ENCODE peak calls at places on chromosomes 6 and 20, in nine cellular contexts. M is PC-3, X is suprapubic skin, F is OCI-LY7, D is neural progenitor cell, P is heart left ventricle, B is brain microvascular endothelial cell, G is kidney epithelial cell, T is fibroblast of lung. Z is an unnamed sample. For H3K36me3, the result is how much of the 10 kb centered on the place peaks cover.

GRCh38 chr6:43763133-43763797 is 6.7 kb upstream of the VEGFA start:
- DNase-seq in M (no peak), X (no peak), F (no peak), D (no peak), P (no peak), B (no peak), G (no peak), T (no peak), Z (no peak)

GRCh38 chr20:23358923-23359572 is 2.9 kb upstream of the GZF1 start:
- DNase-seq in M (no peak), X (no peak), F (no peak), D (no peak), P (no peak), B (no peak), G (no peak), T (no peak), Z (no peak)

GRCh38 chr20:38628580-38629470 is 27.2 kb downstream of the ARHGAP40 start:
- DNase-seq in M (peak), X (no peak), F (no peak), D (no peak), P (no peak), B (no peak), G (no peak), T (no peak), Z (no peak)

GRCh38 chr20:48919882-48920526 is 1.5 kb upstream of the ARFGEF2 start:
- DNase-seq in M (no peak), X (no peak), F (peak), D (no peak), P (no peak), B (no peak), G (no peak), T (no peak), Z (no peak)

GRCh38 chr20:1277529-1278322 is 11.6 kb downstream of the SNPH start:
- DNase-seq in M (no peak), X (no peak), F (no peak), D (no peak), P (no peak), B (no peak), G (no peak), T (no peak), Z (no peak)

GRCh38 chr20:52242237-52243230 is 51.0 kb upstream of the ZFP64 start:
- DNase-seq in M (peak), X (no peak), F (peak), D (peak), P (no peak), B (no peak), G (no peak), T (peak), Z (no peak)

GRCh38 chr6:157682856-157683481 is 140.1 kb upstream of the SNX9 start:
- DNase-seq in M (peak), X (no peak), F (no peak), D (no peak), P (no peak), B (peak), G (no peak), T (peak), Z (no peak)

GRCh38 chr20:50921055-50921454 is 10.2 kb downstream of the ADNP start:
- DNase-seq in M (no peak), X (no peak), F (no peak), D (no peak), P (no peak), B (peak), G (no peak), T (peak), Z (no peak)

GRCh38 chr6:38184780-38185080 is 365.2 kb downstream of the ZFAND3 start:
- DNase-seq in M (no peak), X (peak), F (no peak), D (no peak), P (peak), B (no peak), G (no peak), T (no peak), Z (no peak)

GRCh38 chr20:49259799-49260198 is 18.1 kb downstream of the ZNFX1 start:
- DNase-seq in M (no peak), X (no peak), F (no peak), D (no peak), P (no peak), B (no peak), G (no peak), T (no peak), Z (peak)

GRCh38 chr6:116680880-116681672 is at the start of gene KPNA5:
- DNase-seq in M (peak), X (peak), F (peak), D (peak), P (peak), B (peak), G (peak), T (peak), Z (peak)

GRCh38 chr6:108798672-108799355 is 49.4 kb upstream of the ARMC2 start:
- DNase-seq in M (no peak), X (no peak), F (no peak), D (peak), P (peak), B (no peak), G (no peak), T (no peak), Z (no peak)

GRCh38 chr6:163404825-163405265 is 9.7 kb upstream of the QKI start:
- DNase-seq in M (no peak), X (no peak), F (no peak), D (peak), P (no peak), B (no peak), G (no peak), T (peak), Z (no peak)

GRCh38 chr6:34273242-34273805 is 24.5 kb upstream of the SMIM29 start:
- DNase-seq in M (no peak), X (no peak), F (peak), D (no peak), P (peak), B (peak), G (no peak), T (peak), Z (no peak)

GRCh38 chr20:8155848-8156602 is 24.0 kb downstream of the PLCB1 start:
- DNase-seq in M (peak), X (no peak), F (no peak), D (no peak), P (no peak), B (peak), G (no peak), T (no peak), Z (no peak)

GRCh38 chr20:35820715-35821114 is 48.9 kb downstream of the PHF20 start:
- DNase-seq in M (peak), X (no peak), F (no peak), D (no peak), P (no peak), B (peak), G (no peak), T (peak), Z (no peak)

GRCh38 chr20:54350415-54350814 is 125.0 kb upstream of the DOK5 start:
- DNase-seq in M (no peak), X (no peak), F (no peak), D (no peak), P (no peak), B (peak), G (no peak), T (peak), Z (no peak)

GRCh38 chr6:24667378-24667803 is 514 bp downstream of the ACOT13 start:
- DNase-seq in M (no peak), X (no peak), F (peak), D (no peak), P (no peak), B (peak), G (no peak), T (no peak), Z (no peak)

GRCh38 chr6:130945401-130945919 is 117.6 kb downstream of the EPB41L2 start:
- DNase-seq in M (peak), X (no peak), F (no peak), D (no peak), P (no peak), B (no peak), G (no peak), T (no peak), Z (no peak)

GRCh38 chr20:13996265-13996664 is 949 bp downstream of the MACROD2 start:
- DNase-seq in M (peak), X (no peak), F (no peak), D (no peak), P (no peak), B (no peak), G (no peak), T (no peak), Z (no peak)

GRCh38 chr6:112372213-112372806 is 25.2 kb downstream of the RFPL4B start:
- DNase-seq in M (peak), X (no peak), F (peak), D (no peak), P (no peak), B (no peak), G (no peak), T (peak), Z (no peak)

GRCh38 chr6:130752292-130752691 is 74.9 kb upstream of the SMLR1 start:
- DNase-seq in M (no peak), X (no peak), F (no peak), D (no peak), P (no peak), B (no peak), G (no peak), T (peak), Z (no peak)

GRCh38 chr20:37846573-37846972 is 56.4 kb upstream of the VSTM2L start:
- DNase-seq in M (no peak), X (no peak), F (no peak), D (peak), P (no peak), B (no peak), G (no peak), T (no peak), Z (peak)

GRCh38 chr6:170082531-170083187 is 208.2 kb downstream of the DLL1 start:
- DNase-seq in M (peak), X (peak), F (no peak), D (no peak), P (peak), B (no peak), G (no peak), T (no peak), Z (no peak)

GRCh38 chr6:129498950-129499870 is 210.8 kb downstream of the ARHGAP18 start:
- DNase-seq in M (peak), X (no peak), F (peak), D (peak), P (no peak), B (peak), G (no peak), T (peak), Z (no peak)

GRCh38 chr20:57130160-57130772 is 136.2 kb downstream of the BMP7 start:
- DNase-seq in M (peak), X (no peak), F (no peak), D (no peak), P (no peak), B (no peak), G (no peak), T (no peak), Z (no peak)

GRCh38 chr6:170265655-170266054 is 25.2 kb downstream of the DLL1 start:
- DNase-seq in M (peak), X (no peak), F (no peak), D (no peak), P (peak), B (no peak), G (no peak), T (peak), Z (peak)

GRCh38 chr20:34536798-34537394 is 20.7 kb downstream of the DYNLRB1 start:
- DNase-seq in M (no peak), X (no peak), F (peak), D (peak), P (peak), B (peak), G (no peak), T (peak), Z (peak)

GRCh38 chr6:89794324-89794723 is 25.3 kb downstream of the MDN1 start:
- DNase-seq in M (no peak), X (no peak), F (no peak), D (no peak), P (no peak), B (no peak), G (no peak), T (no peak), Z (no peak)

GRCh38 chr20:7199867-7200266 is 432.4 kb downstream of the BMP2 start:
- DNase-seq in M (no peak), X (no peak), F (no peak), D (no peak), P (no peak), B (no peak), G (no peak), T (no peak), Z (no peak)

GRCh38 chr6:152552616-152553209 is 84.4 kb downstream of the SYNE1 start:
- DNase-seq in M (peak), X (no peak), F (peak), D (peak), P (peak), B (peak), G (no peak), T (peak), Z (no peak)

DNA sequence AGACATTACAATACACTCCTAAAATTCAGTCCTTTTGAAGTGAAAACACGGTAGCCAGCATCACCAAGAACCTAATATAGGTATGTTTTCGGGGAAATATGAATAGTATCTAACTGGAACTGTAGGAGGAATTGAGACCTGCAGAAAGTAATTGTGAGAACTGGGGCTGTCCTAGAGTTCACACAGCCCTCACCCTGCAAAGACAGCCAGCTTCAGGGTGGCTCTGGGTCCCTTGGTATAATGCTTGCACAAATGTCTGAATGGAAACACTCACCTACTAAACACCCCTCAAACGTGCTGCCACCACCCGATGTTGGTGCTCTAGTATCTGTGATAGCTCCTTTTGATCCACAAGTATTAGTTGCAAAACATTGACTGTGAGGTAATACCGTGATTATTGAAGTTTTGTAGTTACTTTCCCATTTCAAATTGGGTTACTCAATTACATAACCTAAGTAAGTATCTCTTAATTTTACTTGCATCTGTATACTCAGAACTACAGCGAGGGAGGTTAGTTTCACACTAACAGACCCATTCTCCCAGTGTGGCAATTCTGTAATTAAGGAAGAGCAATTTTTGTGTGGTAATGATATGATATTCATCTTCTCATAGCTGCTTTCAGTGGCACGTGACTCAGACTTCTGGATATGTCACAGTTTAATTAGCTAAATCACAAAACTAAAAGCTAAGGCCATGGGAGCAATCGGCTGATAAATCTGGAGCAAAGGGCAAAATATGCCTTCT is 129.5 kb downstream of the INSM1 start:
- DNase-seq in M (no peak), X (no peak), F (no peak), D (no peak), P (no peak), B (no peak), G (no peak), T (no peak), Z (no peak)
- H3K36me3 ChIP-seq in M (under half), X (half or more), F (under half), D (under half), P (half or more), B (under half), G (under half), T (under half), Z (under half)

GRCh38 chr6:155380666-155381332 is 66.5 kb upstream of the TFB1M start:
- DNase-seq in M (no peak), X (no peak), F (peak), D (no peak), P (no peak), B (no peak), G (no peak), T (no peak), Z (no peak)

GRCh38 chr6:155374681-155375080 is 60.4 kb upstream of the TFB1M start:
- DNase-seq in M (no peak), X (no peak), F (no peak), D (no peak), P (no peak), B (no peak), G (no peak), T (no peak), Z (no peak)

GRCh38 chr6:155378284-155378683 is 64.0 kb upstream of the TFB1M start:
- DNase-seq in M (no peak), X (no peak), F (no peak), D (no peak), P (no peak), B (no peak), G (no peak), T (no peak), Z (no peak)

GRCh38 chr6:155378724-155379123 is 64.4 kb upstream of the TFB1M start:
- DNase-seq in M (no peak), X (no peak), F (no peak), D (no peak), P (no peak), B (no peak), G (no peak), T (no peak), Z (no peak)

GRCh38 chr6:155377061-155377460 is 62.8 kb upstream of the TFB1M start:
- DNase-seq in M (peak), X (no peak), F (no peak), D (no peak), P (no peak), B (peak), G (peak), T (peak), Z (no peak)
- TF ChIP-seq CTCF in M (no peak), X (no peak), F (no peak), D (no peak), P (no peak), B (no peak), G (no peak), T (no peak), Z (no peak)

GRCh38 chr6:36608788-36609563 is 14.8 kb downstream of the SRSF3 start:
- DNase-seq in M (no peak), X (peak), F (no peak), D (no peak), P (no peak), B (no peak), G (no peak), T (no peak), Z (no peak)
- H3K36me3 ChIP-seq in M (half or more), X (half or more), F (half or more), D (under half), P (half or more), B (half or more), G (under half), T (under half), Z (half or more)

GRCh38 chr6:17907467-17908229 is 79.8 kb downstream of the KIF13A start:
- DNase-seq in M (peak), X (peak), F (no peak), D (no peak), P (no peak), B (peak), G (peak), T (peak), Z (peak)
- TF ChIP-seq CTCF in M (peak), X (peak), F (no peak), D (no peak), P (no peak), B (peak), G (peak), T (peak), Z (peak)